ENCODE peak calls at places on chromosome 12, in four cellular contexts. X is astrocyte, A is mammary epithelial cell, L is tibial nerve. K is an unnamed sample.

GRCh38 chr12:110371408-110372055 is 32.0 kb downstream of the ANAPC7 start:
- DNase-seq in X (no peak), A (peak; percentile 29), L (no peak), K (peak; percentile 86)

GRCh38 chr12:60205500-60205899 is 609.7 kb downstream of the SLC16A7 start:
- DNase-seq in L (no peak), A (peak; percentile 49), X (peak; percentile 57), K (no peak)

GRCh38 chr12:103884316-103884715 is 43.3 kb upstream of the NT5DC3 start:
- DNase-seq in L (no peak), A (peak; percentile 16), X (peak; percentile 51), K (no peak)

GRCh38 chr12:92034083-92034482 is 111.6 kb downstream of the BTG1 start:
- DNase-seq in L (no peak), A (peak; percentile 29), X (no peak), K (no peak)

GRCh38 chr12:57162541-57163125 is 15.2 kb upstream of the LRP1-AS start:
- DNase-seq in L (no peak), A (no peak), X (no peak), K (no peak)

GRCh38 chr12:2129076-2129475 is 76.3 kb downstream of the CACNA1C start:
- DNase-seq in A (peak; percentile 95), X (peak; percentile 38), L (no peak), K (no peak)

GRCh38 chr12:62190921-62191746 is 69.1 kb upstream of the USP15 start:
- DNase-seq in L (no peak), A (no peak), X (no peak), K (peak; percentile 78)

GRCh38 chr12:52121848-52122838 is 42.6 kb downstream of the SMIM41 start:
- DNase-seq in X (no peak), L (peak; percentile 38), A (no peak), K (peak; percentile 89)

GRCh38 chr12:39341179-39341578 is 101.7 kb downstream of the KIF21A start:
- DNase-seq in L (no peak), X (peak; percentile 20), A (peak; percentile 25), K (no peak)

GRCh38 chr12:15446798-15447197 is 124.5 kb downstream of the PTPRO start:
- DNase-seq in L (no peak), X (peak; percentile 57), A (peak; percentile 96), K (no peak)

GRCh38 chr12:52230364-52231281 is 2.4 kb upstream of the KRT7 start:
- DNase-seq in L (no peak), X (peak; percentile 82), A (peak; percentile 75), K (no peak)

GRCh38 chr12:121232977-121233627 is 23.2 kb downstream of the P2RX4 start:
- DNase-seq in A (no peak), X (no peak), L (no peak), K (no peak)

GRCh38 chr12:108418162-108418561 is 79.1 kb upstream of the CMKLR1 start:
- DNase-seq in A (no peak), L (no peak), X (no peak), K (no peak)

GRCh38 chr12:66111605-66112004 is 18.9 kb downstream of the LLPH start:
- DNase-seq in L (no peak), X (no peak), A (no peak), K (no peak)

GRCh38 chr12:100427078-100427477 is 46.6 kb upstream of the NR1H4 start:
- DNase-seq in A (peak; percentile 81), X (peak; percentile 79), L (no peak), K (no peak)

GRCh38 chr12:131385313-131386166 is 325.4 kb upstream of the SFSWAP start:
- DNase-seq in X (no peak), A (no peak), L (no peak), K (no peak)
- H3K9me3 ChIP-seq in X (no peaks in the 10 kb centered on the region), A (peaks cover 22% of the 10 kb centered on the region), L (no peaks in the 10 kb centered on the region), K (no peaks in the 10 kb centered on the region)

GRCh38 chr12:130157998-130158774 is 4.1 kb upstream of the FZD10 start:
- DNase-seq in A (no peak), X (no peak), L (no peak), K (no peak)
- H3K9me3 ChIP-seq in A (peaks cover 18% of the 10 kb centered on the region), X (no peaks in the 10 kb centered on the region), L (no peaks in the 10 kb centered on the region), K (no peaks in the 10 kb centered on the region)

DNA sequence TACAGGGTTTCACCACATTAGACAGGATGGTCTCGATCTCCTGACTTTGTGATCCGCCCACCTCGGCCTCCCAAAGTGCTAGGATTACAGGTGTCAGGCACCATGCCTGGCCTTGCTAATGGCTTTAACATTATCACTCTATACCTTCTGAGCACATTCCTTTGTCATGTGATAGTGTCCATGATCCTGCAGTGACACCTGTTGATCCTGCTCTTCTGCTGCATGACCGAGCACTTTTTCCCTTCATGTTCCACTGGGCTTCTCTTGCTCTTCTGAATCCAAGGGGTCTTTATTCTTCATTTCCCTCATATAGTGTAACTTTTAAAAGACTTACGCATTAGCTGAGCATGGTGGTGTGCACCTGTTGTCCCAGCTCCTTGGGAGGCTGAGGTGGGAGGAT is 11.6 kb downstream of the ZNF268 start:
- DNase-seq in A (no peak), L (no peak), X (no peak), K (no peak)
- H3K9me3 ChIP-seq in A (peaks cover 62% of the 10 kb centered on the region), L (peaks cover 91% of the 10 kb centered on the region), X (peaks cover 64% of the 10 kb centered on the region), K (peaks cover 40% of the 10 kb centered on the region)

DNA sequence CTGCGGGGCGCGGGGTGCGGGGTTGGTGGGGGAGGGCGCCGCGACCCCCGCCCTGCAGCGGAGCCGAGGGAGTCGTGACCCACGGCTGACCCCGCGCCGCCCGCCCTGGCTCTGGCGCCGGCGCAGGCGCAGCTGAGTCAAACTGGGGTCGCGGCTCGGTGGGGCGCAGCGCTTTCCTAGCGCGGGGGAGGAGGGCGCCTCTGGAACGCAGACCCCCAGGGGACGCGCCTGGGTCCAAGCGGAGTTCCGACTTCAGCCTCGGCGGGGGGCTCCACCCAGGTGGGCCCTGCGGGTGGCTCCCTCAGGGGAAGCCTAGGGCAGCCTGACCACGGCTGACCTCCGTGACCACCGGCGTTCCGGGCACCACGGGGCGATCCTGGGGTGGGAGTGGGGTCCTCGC is 467 bp upstream of the ANHX start:
- DNase-seq in X (no peak), A (no peak), L (no peak), K (no peak)
- H3K9me3 ChIP-seq in X (peaks cover 30% of the 10 kb centered on the region), A (peaks cover 50% of the 10 kb centered on the region), L (peaks cover 78% of the 10 kb centered on the region), K (no peaks in the 10 kb centered on the region)

DNA sequence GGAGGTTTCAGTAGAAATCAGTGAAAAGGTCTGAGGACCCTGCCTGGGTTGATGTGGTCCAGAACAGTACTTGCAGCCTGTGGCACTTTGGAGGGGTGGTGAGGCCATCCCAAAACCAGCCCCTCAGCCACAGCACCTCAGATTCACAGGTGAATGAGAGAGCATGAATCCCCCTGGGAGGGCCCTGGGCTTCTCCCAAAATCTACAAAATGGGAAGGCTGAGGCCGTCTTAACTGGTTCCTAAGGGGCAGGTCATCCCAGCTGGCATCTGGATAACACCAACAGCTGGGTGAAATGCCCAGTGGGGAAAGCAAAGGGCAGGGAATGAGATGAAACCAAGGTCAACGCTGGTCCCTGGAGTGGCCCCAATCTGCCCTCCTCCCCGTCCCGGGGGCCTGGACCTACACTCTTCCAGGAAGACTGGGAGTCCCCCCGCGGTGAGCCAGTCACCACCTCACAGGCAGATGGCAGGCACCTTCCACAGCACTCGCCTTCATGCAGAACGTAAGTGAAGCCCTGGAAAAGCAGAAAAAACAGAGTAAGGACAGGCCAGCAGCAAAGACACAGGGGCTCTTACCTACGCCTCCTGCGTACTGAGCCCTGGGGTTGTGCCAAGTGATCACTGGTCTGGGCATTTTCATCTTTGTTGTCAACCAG is 26.3 kb upstream of the ANO2 start:
- DNase-seq in L (no peak), A (no peak), X (no peak), K (no peak)
- H3K9me3 ChIP-seq in L (no peaks in the 10 kb centered on the region), A (no peaks in the 10 kb centered on the region), X (no peaks in the 10 kb centered on the region), K (no peaks in the 10 kb centered on the region)

GRCh38 chr12:130109062-130109945 is 53.0 kb upstream of the FZD10 start:
- DNase-seq in A (no peak), X (no peak), L (no peak), K (no peak)
- H3K9me3 ChIP-seq in A (peaks cover 37% of the 10 kb centered on the region), X (no peaks in the 10 kb centered on the region), L (peaks cover 11% of the 10 kb centered on the region), K (peaks cover 4% of the 10 kb centered on the region)

GRCh38 chr12:95217377-95218163 is at the start of the genes FGD6 and VEZT:
- DNase-seq in L (peak; percentile 97), X (peak; percentile 98), A (peak; percentile 100), K (peak; percentile 99)
- H3K9me3 ChIP-seq in L (no peaks in the 10 kb centered on the region), X (no peaks in the 10 kb centered on the region), A (no peaks in the 10 kb centered on the region), K (no peaks in the 10 kb centered on the region)

GRCh38 chr12:133206390-133206789 is 25.1 kb downstream of the ZNF268 start:
- DNase-seq in L (no peak), A (no peak), X (no peak), K (no peak)

GRCh38 chr12:133204264-133204603 is 22.9 kb downstream of the ZNF268 start:
- DNase-seq in X (no peak), A (no peak), L (no peak), K (no peak)

GRCh38 chr12:133201888-133202287 is 20.6 kb downstream of the ZNF268 start:
- DNase-seq in X (no peak), A (no peak), L (no peak), K (no peak)

GRCh38 chr12:133203344-133204263 is 22.3 kb downstream of the ZNF268 start:
- DNase-seq in A (no peak), X (no peak), L (no peak), K (no peak)

GRCh38 chr12:133202493-133203343 is 21.4 kb downstream of the ZNF268 start:
- DNase-seq in L (no peak), A (no peak), X (peak; percentile 24), K (no peak)
- H3K9me3 ChIP-seq in L (peaks cover 90% of the 10 kb centered on the region), A (peaks cover 59% of the 10 kb centered on the region), X (peaks cover 52% of the 10 kb centered on the region), K (peaks cover 20% of the 10 kb centered on the region)

GRCh38 chr12:68772714-68773113 is 26.7 kb downstream of the SLC35E3 start:
- DNase-seq in L (no peak), X (no peak), A (no peak), K (no peak)
- H3K9me3 ChIP-seq in L (no peaks in the 10 kb centered on the region), X (no peaks in the 10 kb centered on the region), A (no peaks in the 10 kb centered on the region), K (no peaks in the 10 kb centered on the region)

GRCh38 chr12:34595749-34596733 is 573.7 kb downstream of the ALG10 start:
- DNase-seq in L (no peak), A (no peak), X (no peak), K (peak; percentile 30)

GRCh38 chr12:34598851-34599529 is 576.7 kb downstream of the ALG10 start:
- DNase-seq in L (no peak), X (no peak), A (no peak), K (no peak)

GRCh38 chr12:34598352-34598827 is 576.1 kb downstream of the ALG10 start:
- DNase-seq in X (no peak), A (no peak), L (no peak), K (peak; percentile 12)

GRCh38 chr12:34599530-34600513 is 577.5 kb downstream of the ALG10 start:
- DNase-seq in A (no peak), X (no peak), L (no peak), K (peak; percentile 35)

DNA sequence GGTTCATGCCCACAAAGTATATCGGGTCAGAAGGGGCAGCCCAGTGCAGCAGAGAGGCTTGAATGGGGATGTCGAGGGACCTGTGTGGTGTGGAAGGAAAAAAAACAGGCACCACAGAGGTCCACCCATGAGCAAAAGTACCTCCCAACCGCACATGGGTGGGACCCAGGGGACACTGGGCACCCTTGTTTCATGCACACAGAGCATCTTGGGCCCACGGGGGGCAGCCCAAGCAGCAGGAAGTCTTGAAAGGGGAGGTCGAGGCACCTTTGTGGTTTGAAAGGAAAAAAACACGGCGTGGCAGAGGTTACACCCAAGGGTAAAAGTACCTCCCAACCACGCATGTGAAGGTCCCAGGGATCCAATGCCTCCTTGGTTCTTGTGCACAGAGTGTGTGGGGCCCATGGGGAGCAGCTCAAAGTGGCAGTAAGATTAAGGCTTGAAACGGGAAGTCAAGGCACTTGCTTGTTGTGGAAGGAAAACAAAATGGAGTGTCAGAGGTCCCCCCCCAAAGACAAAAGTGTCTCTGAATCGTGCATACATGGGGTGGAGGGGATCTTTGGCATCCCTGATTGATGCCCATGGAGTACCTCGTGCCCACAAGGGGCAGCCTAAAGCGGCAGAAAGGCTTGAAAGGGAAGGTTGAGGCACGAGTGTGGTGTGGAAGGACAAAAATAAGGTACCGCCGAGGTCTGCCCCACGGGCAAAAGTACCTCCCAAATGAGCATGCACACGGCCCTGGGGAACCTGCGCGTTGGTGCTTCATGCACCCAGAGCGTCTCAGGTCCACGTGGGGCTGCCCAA is 575.5 kb downstream of the ALG10 start:
- DNase-seq in X (no peak), L (no peak), A (no peak), K (no peak)
- H3K9me3 ChIP-seq in X (peaks cover 27% of the 10 kb centered on the region), L (peaks cover 99% of the 10 kb centered on the region), A (peaks cover 55% of the 10 kb centered on the region), K (peaks cover 3% of the 10 kb centered on the region)

K was measured in aorta.